ENCODE peak calls at places on chromosome 4, in six cellular contexts. I, W, D, S, B and A are unnamed samples.

GRCh38 chr4:110620352-110621327 is 2.2 kb downstream of the PITX2 start:
- DNase-seq in I (no peak), W (peak), D (peak), S (no peak), B (no peak), A (no peak)

GRCh38 chr4:146132445-146132844 is 43.1 kb upstream of the LSM6 start:
- DNase-seq in I (no peak), W (no peak), D (no peak), S (no peak), B (no peak), A (no peak)

GRCh38 chr4:109930872-109931271 is 18.2 kb downstream of the EGF start:
- DNase-seq in I (no peak), W (no peak), D (no peak), S (no peak), B (no peak), A (no peak)

GRCh38 chr4:41299486-41299885 is 42.8 kb downstream of the UCHL1 start:
- DNase-seq in I (no peak), W (no peak), D (no peak), S (no peak), B (no peak), A (no peak)

GRCh38 chr4:53908661-53909078 is 155.7 kb downstream of the CHIC2 start:
- DNase-seq in I (no peak), W (peak), D (peak), S (peak), B (peak), A (peak)

GRCh38 chr4:16225139-16225538 is 1.1 kb downstream of the TAPT1 start:
- DNase-seq in I (no peak), W (peak), D (no peak), S (no peak), B (no peak), A (no peak)

GRCh38 chr4:73620115-73620792 is at the start of gene RASSF6:
- DNase-seq in I (no peak), W (peak), D (no peak), S (peak), B (peak), A (no peak)

GRCh38 chr4:3769642-3770184 is 3.5 kb downstream of the ADRA2C start:
- DNase-seq in I (no peak), W (no peak), D (no peak), S (no peak), B (no peak), A (no peak)

GRCh38 chr4:74293558-74293957 is 14.7 kb upstream of the EPGN start:
- DNase-seq in I (no peak), W (no peak), D (no peak), S (no peak), B (no peak), A (no peak)

GRCh38 chr4:88027611-88028608 is 20.5 kb downstream of the PKD2 start:
- DNase-seq in I (no peak), W (peak), D (no peak), S (no peak), B (no peak), A (no peak)

GRCh38 chr4:37434469-37434868 is 189.9 kb downstream of the NWD2 start:
- DNase-seq in I (no peak), W (no peak), D (no peak), S (no peak), B (peak), A (no peak)
- TF ChIP-seq CTCF in I (no peak), W (no peak), D (peak), S (no peak), B (peak), A (peak)

DNA sequence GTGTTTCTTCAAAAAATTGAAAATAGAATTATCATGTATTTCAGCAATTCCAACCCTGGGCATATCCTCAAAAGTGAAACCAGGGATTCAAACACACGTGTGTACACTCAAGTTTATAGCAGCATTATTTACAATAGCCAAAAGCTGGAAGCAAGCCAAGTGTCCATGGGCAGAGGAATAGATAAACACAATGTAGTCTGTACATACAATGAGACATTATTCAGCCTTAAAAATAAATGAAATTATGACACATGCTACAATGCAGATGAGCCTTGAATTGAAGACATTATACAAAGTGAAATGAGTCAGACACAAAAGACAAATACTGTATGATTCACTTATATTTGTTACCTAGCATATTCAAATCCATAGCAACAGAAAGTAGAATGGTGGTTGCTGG is 853.4 kb downstream of the STIM2 start:
- DNase-seq in I (no peak), W (no peak), D (no peak), S (no peak), B (no peak), A (peak)
- H3K4me3 ChIP-seq in I (no peak), W (no peak), D (no peak), S (no peak), B (no peak), A (no peak)

GRCh38 chr4:114417214-114417613 is 181.4 kb upstream of the UGT8 start:
- DNase-seq in I (no peak), W (no peak), D (peak), S (no peak), B (peak), A (no peak)
- TF ChIP-seq CTCF in I (no peak), W (no peak), D (no peak), S (no peak), B (peak), A (no peak)

GRCh38 chr4:55458164-55458563 is 62.4 kb downstream of the TMEM165 start:
- DNase-seq in I (no peak), W (peak), D (no peak), S (no peak), B (no peak), A (no peak)

GRCh38 chr4:55458611-55459010 is 62.9 kb downstream of the TMEM165 start:
- DNase-seq in I (no peak), W (no peak), D (no peak), S (no peak), B (no peak), A (no peak)
- H3K4me3 ChIP-seq in I (no peak), W (no peak), D (no peak), S (no peak), B (no peak), A (no peak)

GRCh38 chr4:84493092-84493850 is 5.8 kb downstream of the NKX6-1 start:
- DNase-seq in I (no peak), W (peak), D (peak), S (no peak), B (no peak), A (no peak)
- TF ChIP-seq CTCF in I (no peak), W (peak), D (peak), S (no peak), B (no peak), A (no peak)

GRCh38 chr4:107069049-107069448 is 32.9 kb upstream of the DKK2 start:
- DNase-seq in I (no peak), W (peak), D (no peak), S (no peak), B (no peak), A (no peak)
- H3K4me3 ChIP-seq in I (no peak), W (no peak), D (no peak), S (no peak), B (no peak), A (no peak)

DNA sequence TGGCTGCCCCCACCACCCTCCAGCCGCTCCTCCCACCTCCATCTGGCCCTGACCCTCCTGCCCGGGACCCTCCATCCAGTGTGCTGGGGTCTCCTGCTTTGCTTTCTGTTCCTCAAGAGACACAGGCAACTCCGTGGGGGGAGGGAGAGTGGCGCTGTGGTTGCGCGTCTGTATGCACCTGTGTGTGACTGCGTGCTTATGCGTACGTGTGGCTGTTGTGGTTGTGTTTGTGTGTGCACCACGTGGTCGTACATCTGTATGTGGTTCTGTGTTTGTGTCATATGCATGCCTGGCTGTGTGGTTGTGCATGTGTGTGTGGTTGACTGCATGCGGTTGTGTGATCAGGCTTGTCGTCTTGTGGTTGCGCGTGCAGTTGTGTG is 33.2 kb downstream of the CPLX1 start:
- DNase-seq in I (no peak), W (no peak), D (no peak), S (no peak), B (no peak), A (no peak)
- TF ChIP-seq CTCF in I (no peak), W (no peak), D (no peak), S (no peak), B (no peak), A (no peak)

DNA sequence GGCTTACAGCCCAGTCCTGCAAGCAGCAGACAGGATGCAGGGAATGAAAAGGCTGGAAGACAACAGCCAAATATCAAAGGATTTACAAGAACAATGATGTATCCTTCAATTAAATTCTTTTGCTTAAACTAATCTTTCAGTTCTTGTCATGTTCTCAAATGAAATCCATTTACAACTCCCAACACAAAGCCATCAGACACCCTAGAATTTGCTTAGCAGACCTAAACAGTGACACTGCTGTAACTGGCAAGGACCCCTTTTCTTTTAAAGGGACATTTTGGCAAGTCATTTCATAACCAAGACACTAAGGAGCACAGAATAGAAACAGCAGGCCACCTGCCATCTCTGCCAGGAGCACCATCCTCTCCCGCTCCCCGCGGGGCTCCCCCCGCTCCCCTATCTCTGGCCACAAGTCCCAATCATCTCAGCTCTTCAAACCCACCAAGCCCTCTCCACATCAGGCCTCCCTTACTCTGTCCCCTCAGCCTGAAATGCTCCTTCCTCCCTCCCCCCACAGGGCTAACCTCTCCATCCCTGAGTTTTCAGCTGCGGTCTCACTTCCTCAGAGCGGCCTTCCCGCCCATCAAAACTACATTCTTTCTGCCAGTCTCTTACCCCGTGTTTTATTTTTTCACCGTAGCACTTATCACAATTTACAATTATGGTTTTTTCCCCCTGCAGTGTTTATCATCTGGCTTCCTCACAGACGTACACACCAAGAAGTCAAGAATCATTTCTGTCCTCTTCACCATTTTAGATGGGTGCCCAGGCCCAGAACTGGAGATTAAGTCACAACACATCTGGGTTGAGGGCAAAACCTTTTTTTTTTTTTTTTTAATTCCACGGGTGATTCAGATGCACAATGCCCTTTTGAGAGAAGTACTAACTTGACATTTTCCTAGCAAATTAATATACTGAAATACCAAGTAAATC is 45.8 kb downstream of the TSPAN5 start:
- DNase-seq in I (no peak), W (no peak), D (no peak), S (no peak), B (no peak), A (no peak)
- H3K4me3 ChIP-seq in I (no peak), W (no peak), D (no peak), S (no peak), B (no peak), A (no peak)

DNA sequence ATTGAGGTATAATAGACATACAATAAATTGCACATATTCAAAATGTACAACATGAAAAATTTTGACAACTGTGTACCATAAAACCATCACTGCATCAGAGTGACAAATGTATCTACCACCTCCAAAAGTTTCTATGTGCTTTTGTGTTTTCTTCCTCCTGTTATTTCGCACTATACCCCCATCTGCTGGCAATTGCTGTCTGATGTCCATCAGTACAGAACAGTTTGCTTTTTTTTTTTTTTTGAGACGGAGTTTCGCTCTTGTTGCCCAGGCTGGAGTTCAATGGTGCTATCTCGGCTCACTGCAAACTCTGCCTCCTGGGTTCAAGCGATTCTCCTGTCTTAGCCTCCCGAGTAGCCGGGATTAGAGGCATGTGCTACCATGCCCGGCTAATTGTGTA is 154.3 kb upstream of the GIMD1 start:
- DNase-seq in I (no peak), W (peak), D (peak), S (no peak), B (no peak), A (no peak)
- TF ChIP-seq CTCF in I (no peak), W (peak), D (peak), S (no peak), B (peak), A (peak)